ENCODE peak calls at places on chromosomes 4 and X, in four cellular contexts. P is tibial artery, H is K562, A is neural progenitor cell. G is an unnamed sample.
A peak's percentile ranks its signal among the peaks of the same experiment; 100 is the strongest.

GRCh38 chr4:139550724-139551429 is 5.1 kb downstream of the SETD7 start:
- DNase-seq in H (no peak), A (peak; percentile 40), P (peak; percentile 40), G (peak; percentile 32)

GRCh38 chr4:71261001-71261400 is 77.8 kb upstream of the SLC4A4 start:
- DNase-seq in H (no peak), P (no peak), A (no peak), G (no peak)

GRCh38 chr4:178309890-178310289 is 867.7 kb upstream of the AGA start:
- DNase-seq in P (no peak), A (no peak), H (no peak), G (no peak)

GRCh38 chrX:24646745-24647182 is 383 bp downstream of the PCYT1B start:
- DNase-seq in P (no peak), H (no peak), A (peak; percentile 93), G (no peak)

GRCh38 chr4:11489449-11490083 is 60.9 kb upstream of the HS3ST1 start:
- DNase-seq in P (no peak), A (no peak), H (no peak), G (no peak)

GRCh38 chrX:144006811-144007210 is 122.9 kb downstream of the UBE2NL start:
- DNase-seq in P (no peak), A (no peak), H (no peak), G (no peak)

GRCh38 chrX:135520022-135520552 is 373 bp upstream of the INTS6L start:
- DNase-seq in H (no peak), A (peak; percentile 16), P (no peak), G (no peak)

GRCh38 chr4:71396382-71396781 is 57.6 kb downstream of the SLC4A4 start:
- DNase-seq in H (no peak), A (peak; percentile 3), P (no peak), G (no peak)

GRCh38 chr4:100391913-100392312 is 125.9 kb downstream of the EMCN start:
- DNase-seq in A (no peak), P (no peak), H (no peak), G (no peak)

GRCh38 chrX:125420809-125421208 is 101.1 kb downstream of the TEX13C start:
- DNase-seq in H (peak; percentile 25), P (no peak), A (no peak), G (no peak)

GRCh38 chr4:108171541-108172230 is 3.0 kb upstream of the LEF1 start:
- DNase-seq in P (no peak), A (peak; percentile 65), H (no peak), G (peak; percentile 13)

GRCh38 chr4:78585633-78586032 is 34.1 kb downstream of the ANXA3 start:
- DNase-seq in P (no peak), A (no peak), H (no peak), G (no peak)

GRCh38 chrX:41457618-41458192 is 10.6 kb downstream of the NYX start:
- DNase-seq in A (no peak), H (no peak), P (no peak), G (no peak)

GRCh38 chr4:173590697-173591096 is 60.7 kb upstream of the HAND2 start:
- DNase-seq in H (no peak), A (no peak), P (peak; percentile 31), G (no peak)

GRCh38 chr4:75235359-75235951 is 278.7 kb downstream of the RCHY1 start:
- DNase-seq in P (no peak), A (no peak), H (no peak), G (no peak)

GRCh38 chrX:48996969-48997368 is 5.1 kb downstream of the GRIPAP1 start:
- DNase-seq in P (no peak), H (peak; percentile 58), A (peak; percentile 51), G (no peak)

GRCh38 chr4:146235654-146236570 is 21.6 kb downstream of the REELD1 start:
- DNase-seq in A (no peak), H (no peak), P (peak; percentile 39), G (no peak)

GRCh38 chr4:47471591-47471990 is 8.1 kb upstream of the COMMD8 start:
- DNase-seq in P (no peak), A (no peak), H (no peak), G (no peak)

GRCh38 chrX:85024044-85024443 is 20.4 kb downstream of the APOOL start:
- DNase-seq in H (no peak), A (no peak), P (no peak), G (no peak)

GRCh38 chr4:85883180-85883579 is 408.2 kb downstream of the ARHGAP24 start:
- DNase-seq in H (no peak), P (no peak), A (no peak), G (no peak)

GRCh38 chr4:179145746-179146530 is 1703.7 kb upstream of the AGA start:
- DNase-seq in P (no peak), A (no peak), H (no peak), G (no peak)

GRCh38 chrX:38668788-38669187 is 107.4 kb downstream of the TSPAN7 start:
- DNase-seq in P (no peak), H (no peak), A (no peak), G (no peak)

GRCh38 chr4:73011629-73011985 is 57.9 kb downstream of the COX18 start:
- DNase-seq in P (no peak), A (no peak), H (no peak), G (no peak)

GRCh38 chr4:167541286-167541685 is 307.0 kb upstream of the SPOCK3 start:
- DNase-seq in P (no peak), H (no peak), A (no peak), G (no peak)

GRCh38 chr4:189771696-189772361 is 168.8 kb upstream of the FRG1 start:
- DNase-seq in A (no peak), P (no peak), H (no peak), G (no peak)

GRCh38 chr4:28310926-28311325 is 1450.3 kb downstream of the STIM2 start:
- DNase-seq in P (no peak), H (no peak), A (no peak), G (no peak)

GRCh38 chr4:95548738-95549245 is at the start of gene UNC5C:
- DNase-seq in P (peak; percentile 84), H (no peak), A (peak; percentile 83), G (peak; percentile 96)

GRCh38 chr4:142373610-142374009 is 472.5 kb downstream of the INPP4B start:
- DNase-seq in A (no peak), P (no peak), H (no peak), G (no peak)

DNA sequence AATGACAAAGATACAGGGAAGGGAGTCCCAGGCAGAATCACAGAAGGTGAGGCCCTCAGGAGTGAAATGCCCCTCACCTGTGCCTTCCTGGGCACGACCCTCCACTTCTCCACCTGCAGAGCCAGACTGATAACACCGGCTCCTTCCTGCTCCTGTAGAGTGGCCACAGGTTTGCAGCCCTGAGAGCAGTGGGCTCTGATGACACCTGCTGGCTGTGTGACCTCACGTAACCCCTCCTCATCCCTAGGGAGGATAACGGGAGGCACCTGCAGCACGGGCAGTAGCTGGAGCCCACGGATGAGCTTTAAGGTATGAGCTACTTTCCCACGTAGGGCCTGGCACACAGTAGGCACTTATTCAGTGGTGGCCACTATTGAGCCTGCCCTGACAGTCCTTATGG is 25.5 kb upstream of the MAN2B2 start:
- DNase-seq in P (no peak), A (no peak), H (no peak), G (no peak)
- TF ChIP-seq CTCF in P (no peak), A (peak; percentile 25), H (no peak), G (no peak)

GRCh38 chr4:41748788-41749445 is 392 bp upstream of the PHOX2B start:
- DNase-seq in H (no peak), P (no peak), A (peak; percentile 86), G (peak; percentile 67)

GRCh38 chr4:41750158-41750623 is 1.7 kb upstream of the PHOX2B start:
- DNase-seq in H (no peak), A (peak; percentile 51), P (no peak), G (peak; percentile 14)

GRCh38 chr4:41750624-41751324 is 2.2 kb upstream of the PHOX2B start:
- DNase-seq in H (no peak), P (no peak), A (peak; percentile 58), G (peak; percentile 67)

GRCh38 chr4:41748074-41748787 is at the start of gene PHOX2B:
- DNase-seq in H (no peak), A (peak; percentile 51), P (no peak), G (peak; percentile 48)

DNA sequence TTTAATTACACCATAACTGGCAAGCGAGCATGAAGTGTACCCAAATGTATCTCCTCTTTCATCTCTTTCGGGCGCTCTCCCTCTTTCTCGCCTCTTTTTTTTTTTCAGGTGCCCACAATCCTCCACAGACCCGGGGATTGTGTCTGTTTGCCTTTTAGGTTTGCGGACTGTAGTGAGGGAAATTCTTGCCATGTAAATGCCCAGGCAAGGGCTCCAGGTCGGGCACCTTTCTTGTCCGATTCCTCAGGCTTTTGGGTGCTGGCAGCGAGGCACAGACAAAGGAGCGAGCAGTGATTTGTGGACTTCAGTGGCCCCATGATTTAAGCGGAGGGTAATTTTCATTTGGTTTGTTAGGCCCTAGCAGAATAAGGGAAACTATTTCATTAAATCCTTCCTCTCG is 1.1 kb upstream of the PHOX2B start:
- DNase-seq in H (no peak), A (peak; percentile 45), P (no peak), G (no peak)
- H3K27me3 ChIP-seq in H (peaks cover 65% of the 10 kb centered on the region), A (peaks cover 100% of the 10 kb centered on the region), P (peaks cover 5% of the 10 kb centered on the region), G (no peaks in the 10 kb centered on the region)

DNA sequence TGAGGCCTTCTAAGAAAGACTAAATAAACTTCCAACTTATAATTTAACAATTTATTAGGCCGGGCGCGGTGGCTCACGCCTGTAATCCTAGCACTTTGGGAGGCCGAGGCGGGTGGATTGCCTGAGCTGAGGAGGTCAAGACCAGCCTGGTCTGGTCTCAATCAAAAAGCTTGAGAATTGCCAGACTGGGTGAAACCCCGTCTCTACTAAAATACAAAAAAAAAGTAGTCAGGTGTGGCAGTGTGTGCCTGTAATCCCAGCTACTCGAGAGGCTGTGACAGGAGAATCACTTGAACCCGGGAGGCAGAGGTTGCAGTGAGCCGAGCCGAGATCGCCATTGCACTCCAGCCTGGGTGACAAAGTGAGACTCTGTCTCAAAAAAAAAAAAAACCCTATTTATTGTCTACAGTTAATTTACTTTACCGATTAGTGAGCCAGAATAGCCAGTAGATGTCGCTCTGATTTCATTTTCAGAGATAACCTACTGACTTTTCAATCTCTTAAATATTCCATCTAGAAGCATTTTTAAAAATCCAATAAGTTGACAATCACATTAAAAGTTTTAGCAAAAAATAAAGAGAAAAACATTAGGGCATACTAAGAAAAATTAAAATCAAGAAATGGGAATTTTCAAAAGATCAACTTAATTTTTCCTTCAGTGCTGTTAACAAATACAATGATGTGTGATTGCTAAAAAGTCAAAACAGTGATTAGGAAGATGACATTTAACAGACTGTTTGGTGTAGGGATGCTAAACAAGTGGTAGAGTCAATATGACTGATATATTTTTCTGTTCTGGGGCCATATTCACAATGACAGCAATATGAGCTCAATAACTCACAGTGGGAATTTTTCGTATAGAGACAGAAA is 4.3 kb upstream of the SHROOM3 start:
- DNase-seq in P (no peak), H (peak; percentile 42), A (peak; percentile 73), G (peak; percentile 27)
- TF ChIP-seq CTCF in P (peak; percentile 60), H (peak; percentile 81), A (peak; percentile 90), G (peak; percentile 68)

GRCh38 chrX:120315776-120316175 is 4.5 kb upstream of the TMEM255A start:
- DNase-seq in H (no peak), A (no peak), P (no peak), G (no peak)
- H3K27me3 ChIP-seq in H (peaks cover 5% of the 10 kb centered on the region), A (peaks cover 82% of the 10 kb centered on the region), P (no peaks in the 10 kb centered on the region), G (peaks cover 5% of the 10 kb centered on the region)

DNA sequence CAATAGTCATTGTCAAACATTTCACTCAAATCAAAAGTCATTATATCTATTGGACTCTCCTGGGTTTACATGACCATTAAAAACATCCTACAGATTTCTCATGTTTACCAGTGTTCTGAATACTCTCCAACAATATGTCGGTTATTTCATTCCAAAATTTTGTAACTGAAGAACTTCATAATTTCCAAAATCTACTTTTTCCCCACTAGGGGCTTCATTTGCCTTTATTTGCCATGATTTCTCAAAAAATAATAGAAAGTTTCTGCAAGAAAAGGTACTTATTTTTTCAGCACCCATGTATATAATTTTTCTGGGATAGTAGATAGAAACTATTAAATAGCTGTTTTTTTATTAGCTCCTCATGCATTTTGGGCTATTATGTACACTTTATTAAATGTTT is 49.0 kb downstream of the PRDM5 start:
- DNase-seq in A (no peak), P (no peak), H (no peak), G (no peak)
- TF ChIP-seq CTCF in A (peak; percentile 26), P (no peak), H (no peak), G (peak; percentile 19)

G was measured in BE2C.